ENCODE peak calls at places on chromosomes 3 and 15, in five cellular contexts. R is MCF 10A, J is GM10248, T is astrocyte of the spinal cord, H is AG09309. Z is an unnamed sample.

GRCh38 chr15:85943825-85944224 is 135.8 kb upstream of the AGBL1 start:
- DNase-seq in R (no peak), H (no peak), T (no peak), J (no peak), Z (no peak)

GRCh38 chr15:62163847-62164499 is 1.1 kb downstream of the C2CD4B start:
- DNase-seq in T (no peak), R (no peak), J (no peak), H (no peak), Z (no peak)

GRCh38 chr15:34456658-34457057 is 19.1 kb upstream of the GOLGA8A start:
- DNase-seq in H (no peak), J (no peak), T (no peak), R (no peak), Z (no peak)

GRCh38 chr15:60633426-60633968 is 154.6 kb upstream of the ICE2 start:
- DNase-seq in H (no peak), T (no peak), J (no peak), R (no peak), Z (no peak)

GRCh38 chr15:41501191-41501917 is 7.7 kb downstream of the ITPKA start:
- DNase-seq in J (no peak), R (no peak), H (no peak), T (no peak), Z (no peak)

GRCh38 chr3:138332472-138333073 is 2.9 kb upstream of the NME9 start:
- DNase-seq in R (peak; percentile 55), J (peak; percentile 36), T (peak; percentile 50), H (no peak), Z (no peak)

GRCh38 chr3:116384717-116385116 is 60.6 kb downstream of the LSAMP start:
- DNase-seq in H (no peak), R (no peak), T (no peak), J (no peak), Z (no peak)

GRCh38 chr15:79169531-79170123 is 79.0 kb upstream of the RASGRF1 start:
- DNase-seq in T (no peak), R (peak; percentile 27), J (no peak), H (no peak), Z (no peak)

GRCh38 chr15:46580487-46580886 is 945.7 kb downstream of the SQOR start:
- DNase-seq in T (no peak), J (no peak), R (no peak), H (no peak), Z (no peak)

GRCh38 chr3:133460809-133461208 is 61.0 kb downstream of the BFSP2 start:
- DNase-seq in J (no peak), H (no peak), T (no peak), R (no peak), Z (no peak)

GRCh38 chr3:54215521-54215920 is 93.2 kb downstream of the CACNA2D3 start:
- DNase-seq in J (no peak), T (no peak), H (no peak), R (no peak), Z (no peak)

GRCh38 chr15:78200276-78200930 is 34.0 kb downstream of the ACSBG1 start:
- DNase-seq in R (no peak), H (no peak), T (no peak), J (no peak), Z (no peak)

GRCh38 chr3:132256984-132257383 is 60.2 kb upstream of the ACP3 start:
- DNase-seq in T (peak; percentile 51), J (no peak), R (peak; percentile 50), H (no peak), Z (no peak)

GRCh38 chr15:25711691-25712090 is 151.4 kb downstream of the ATP10A start:
- DNase-seq in H (no peak), R (no peak), T (no peak), J (no peak), Z (no peak)

GRCh38 chr15:40770147-40770721 is 454 bp downstream of the C15orf62 start:
- DNase-seq in T (peak; percentile 24), R (no peak), H (no peak), J (peak; percentile 48), Z (no peak)

GRCh38 chr3:25304916-25305315 is 123.1 kb upstream of the RARB start:
- DNase-seq in H (no peak), T (no peak), J (no peak), R (no peak), Z (no peak)

GRCh38 chr3:184773341-184774186 is 38.4 kb upstream of the VPS8 start:
- DNase-seq in H (no peak), J (no peak), T (no peak), R (no peak), Z (no peak)

GRCh38 chr15:33864360-33865075 is 103.8 kb upstream of the CHRM5 start:
- DNase-seq in R (no peak), J (no peak), H (no peak), T (peak; percentile 4), Z (no peak)

GRCh38 chr15:40471778-40472130 is 970 bp downstream of the CHST14 start:
- DNase-seq in J (no peak), R (no peak), H (no peak), T (no peak), Z (no peak)

GRCh38 chr15:68027388-68027787 is 26.7 kb upstream of the PIAS1 start:
- DNase-seq in J (no peak), R (no peak), T (no peak), H (no peak), Z (no peak)

GRCh38 chr3:50537421-50538129 is 30.0 kb downstream of the C3orf18 start:
- DNase-seq in R (no peak), J (no peak), H (no peak), T (no peak), Z (no peak)

GRCh38 chr15:43547539-43547938 is 30.1 kb downstream of the MAP1A start:
- DNase-seq in T (no peak), J (no peak), H (no peak), R (no peak), Z (no peak)

GRCh38 chr3:97278506-97278905 is 464.1 kb downstream of the EPHA6 start:
- DNase-seq in T (no peak), J (no peak), R (no peak), H (no peak), Z (no peak)

DNA sequence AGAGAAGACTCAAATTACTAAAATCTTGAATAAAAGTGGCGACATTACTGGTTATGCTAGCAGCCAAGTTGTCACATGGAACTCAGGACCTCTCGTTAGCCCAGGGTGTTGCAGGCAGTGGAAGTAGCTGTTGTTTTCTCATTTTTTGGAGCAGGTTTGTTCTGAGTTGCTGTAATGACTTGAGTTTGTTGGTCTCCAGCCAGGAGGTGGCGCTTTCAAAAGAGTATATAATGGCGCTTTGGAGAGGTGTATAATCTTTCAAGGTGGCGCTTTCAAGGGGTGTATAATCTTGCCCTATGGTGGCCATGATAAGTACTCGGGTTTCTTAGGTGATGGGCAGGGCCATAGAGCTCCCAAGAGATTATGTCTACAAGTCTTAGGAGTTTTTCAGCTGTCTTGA is 632.7 kb downstream of the NTRK3 start:
- DNase-seq in H (no peak), R (peak; percentile 16), T (no peak), J (no peak), Z (no peak)
- TF ChIP-seq CTCF in H (no peak), R (no peak), T (peak; percentile 5), J (peak; percentile 2), Z (no peak)

GRCh38 chr15:51131596-51132290 is 37.0 kb upstream of the TNFAIP8L3 start:
- DNase-seq in H (no peak), T (no peak), R (no peak), J (no peak), Z (no peak)

GRCh38 chr15:51130344-51130743 is 35.6 kb upstream of the TNFAIP8L3 start:
- DNase-seq in R (no peak), J (no peak), T (no peak), H (no peak), Z (no peak)

GRCh38 chr15:51133140-51133630 is 38.5 kb upstream of the TNFAIP8L3 start:
- DNase-seq in J (no peak), T (no peak), H (no peak), R (peak; percentile 47), Z (no peak)

GRCh38 chr15:51134416-51135199 is 39.9 kb upstream of the TNFAIP8L3 start:
- DNase-seq in T (no peak), J (no peak), H (no peak), R (no peak), Z (no peak)

DNA sequence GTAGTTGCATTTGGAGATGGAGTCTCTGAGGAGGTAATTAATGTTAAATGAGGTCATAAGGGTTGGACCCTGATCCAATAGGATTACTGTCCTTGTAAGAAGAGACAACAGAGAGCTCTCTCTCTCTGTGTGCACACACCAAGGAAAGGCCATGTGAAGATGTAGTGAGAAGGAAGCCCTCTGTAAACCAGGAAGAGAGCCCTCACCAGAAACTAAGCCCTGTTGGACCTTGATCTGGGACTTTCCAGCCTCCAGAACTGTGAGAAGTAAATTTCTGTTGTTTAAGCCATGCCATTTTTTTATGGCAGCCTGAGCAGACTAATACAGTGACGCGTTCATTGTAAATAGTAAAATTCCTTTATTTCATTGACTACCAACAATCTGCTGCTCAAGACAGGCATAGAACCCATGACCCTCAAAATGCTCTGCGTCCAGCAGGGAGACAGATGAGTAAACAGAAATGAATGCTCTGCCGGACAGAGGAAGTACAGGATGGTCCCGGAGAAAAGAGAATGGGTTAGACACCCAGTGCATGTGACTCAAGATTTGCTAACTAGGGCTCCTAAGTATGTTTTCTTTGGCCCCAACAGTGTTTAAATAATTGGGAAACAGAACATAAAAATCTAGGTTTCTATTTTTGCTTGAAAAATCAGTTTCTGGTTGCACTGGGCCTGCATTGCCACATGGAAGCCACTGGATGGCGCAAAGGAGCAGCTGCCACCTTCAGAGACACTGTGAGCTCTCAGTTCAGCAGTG is 37.9 kb upstream of the TNFAIP8L3 start:
- DNase-seq in H (peak; percentile 96), T (peak; percentile 97), J (no peak), R (peak; percentile 94), Z (no peak)
- TF ChIP-seq CTCF in H (peak; percentile 97), T (peak; percentile 99), J (peak; percentile 71), R (peak; percentile 82), Z (no peak)

GRCh38 chr3:5166846-5167245 is 20.7 kb upstream of the EDEM1 start:
- DNase-seq in R (no peak), T (no peak), J (no peak), H (no peak), Z (no peak)

GRCh38 chr3:5160926-5161858 is 26.3 kb upstream of the EDEM1 start:
- DNase-seq in J (no peak), R (peak; percentile 48), H (no peak), T (peak; percentile 37), Z (no peak)

GRCh38 chr3:5162102-5162501 is 25.4 kb upstream of the EDEM1 start:
- DNase-seq in R (peak; percentile 10), J (no peak), H (no peak), T (peak; percentile 87), Z (no peak)

GRCh38 chr3:5168110-5168509 is 19.4 kb upstream of the EDEM1 start:
- DNase-seq in R (no peak), T (no peak), H (no peak), J (no peak), Z (no peak)

GRCh38 chr3:5165698-5166097 is 21.8 kb upstream of the EDEM1 start:
- DNase-seq in R (no peak), T (no peak), H (no peak), J (no peak), Z (no peak)
- TF ChIP-seq CTCF in R (no peak), T (no peak), H (no peak), J (no peak), Z (no peak)

DNA sequence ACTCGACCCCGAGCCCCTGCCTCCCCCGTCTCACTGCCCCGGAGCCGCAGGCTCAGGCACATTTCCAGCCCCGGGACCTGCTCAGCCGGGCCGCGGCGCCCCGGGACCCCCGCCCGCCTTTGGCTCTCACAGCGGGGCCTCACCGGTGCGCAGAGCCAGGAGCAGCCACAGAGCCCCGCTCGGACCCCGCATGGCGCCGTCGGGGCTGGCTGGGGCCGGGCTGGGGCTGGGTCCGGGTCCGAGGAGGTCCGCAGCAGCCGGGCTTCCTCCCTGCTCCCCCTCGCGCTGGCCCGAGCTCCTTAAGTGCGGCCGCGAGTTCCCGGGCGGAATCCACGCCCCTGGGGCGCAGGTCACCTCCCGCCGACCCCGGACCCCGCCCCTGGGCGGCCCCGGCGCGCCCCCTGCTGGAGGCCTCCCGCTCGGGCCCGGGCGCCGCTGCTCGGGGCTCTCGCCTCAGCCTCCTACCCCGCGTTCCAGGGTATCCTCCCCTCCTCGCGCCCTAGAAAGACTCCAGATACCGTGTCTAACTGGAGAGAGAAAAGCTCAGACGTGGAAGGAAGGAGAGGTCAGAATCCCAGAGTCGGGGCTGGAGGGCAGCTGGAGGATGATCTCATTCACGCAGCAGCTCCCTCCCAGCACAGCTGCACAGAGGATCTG is at the start of gene MELTF:
- DNase-seq in H (no peak), J (peak; percentile 98), R (peak; percentile 65), T (peak; percentile 27), Z (peak; percentile 78)
- TF ChIP-seq CTCF in H (peak; percentile 36), J (peak; percentile 73), R (peak; percentile 88), T (peak; percentile 52), Z (peak; percentile 86)